ENCODE peak calls at places on chromosomes 11 and 22, in ten cellular contexts. N is KBM-7; C is activated CD4-positive, alpha-beta T cell treated with anti-CD3 and anti-CD28 coated beads for 1 hour; K is stimulated activated CD4-positive, alpha-beta T cell treated with anti-CD3 and anti-CD28 coated beads, Interleukin-1b, Interleukin-23, amount 100 ng/mL, for 48 hours; A is NCI-H1417; G is stimulated activated CD8-positive, alpha-beta memory T cell treated with anti-CD3 and anti-CD28 coated beads, Interleukin-15, amount 100 ng/mL, for 1 hour; D is HS-5; M is iris pigment epithelial cell; P is mammary epithelial cell; O is IMR-90. T is an unnamed sample.

GRCh38 chr11:72856065-72856464 is 41.9 kb downstream of the ATG16L2 start:
- DNase-seq in G (no peak), K (no peak), C (no peak), P (no peak), M (no peak), N (no peak), A (peak), O (no peak), D (no peak), T (no peak)

GRCh38 chr11:95108671-95109551 is 19.3 kb downstream of the ENDOD1 start:
- DNase-seq in D (no peak), O (peak), P (no peak), A (no peak), G (no peak), K (no peak), N (no peak), M (peak), C (no peak), T (peak)

GRCh38 chr11:110951609-110952008 is 239.4 kb upstream of the ARHGAP20 start:
- DNase-seq in A (no peak), P (no peak), O (no peak), N (no peak), M (no peak), K (no peak), D (no peak), C (no peak), G (no peak), T (no peak)

GRCh38 chr22:48302657-48303359 is 1524.9 kb downstream of the BRD1 start:
- DNase-seq in D (no peak), A (no peak), G (no peak), O (no peak), N (no peak), C (no peak), M (no peak), K (no peak), P (no peak), T (no peak)

GRCh38 chr22:42820075-42820763 is 36.9 kb downstream of the ARFGAP3 start:
- DNase-seq in P (peak), G (no peak), A (peak), O (peak), N (peak), M (peak), K (no peak), C (no peak), D (peak), T (peak)

GRCh38 chr22:45469573-45470383 is 32.9 kb upstream of the FBLN1 start:
- DNase-seq in O (no peak), A (peak), G (no peak), N (peak), C (no peak), P (peak), M (peak), D (no peak), K (no peak), T (no peak)

GRCh38 chr11:121711900-121712424 is 259.2 kb upstream of the SORL1-AS1 start:
- DNase-seq in O (peak), P (no peak), D (no peak), A (peak), N (no peak), K (no peak), C (no peak), G (no peak), M (no peak), T (peak)

GRCh38 chr22:36350751-36351594 is 36.8 kb downstream of the MYH9 start:
- DNase-seq in N (no peak), G (no peak), K (no peak), M (peak), P (peak), D (no peak), A (no peak), C (no peak), O (peak), T (no peak)

GRCh38 chr11:47987310-47987709 is 7.0 kb downstream of the PTPRJ start:
- DNase-seq in O (no peak), P (no peak), N (no peak), G (no peak), D (no peak), M (no peak), A (no peak), C (no peak), K (no peak), T (no peak)

GRCh38 chr22:43408009-43408408 is 3.8 kb upstream of the MPPED1 start:
- DNase-seq in P (no peak), C (no peak), G (no peak), N (no peak), K (no peak), O (no peak), M (no peak), A (no peak), D (no peak), T (no peak)

GRCh38 chr11:133964946-133965632 is 8.3 kb upstream of the IGSF9B start:
- DNase-seq in M (peak), A (no peak), D (no peak), N (no peak), P (peak), C (no peak), K (no peak), G (no peak), O (no peak), T (no peak)

GRCh38 chr11:124174001-124174400 is 9.1 kb upstream of the OR10D3 start:
- DNase-seq in D (peak), P (peak), K (no peak), G (no peak), A (peak), O (peak), N (no peak), M (peak), C (no peak), T (peak)

GRCh38 chr22:36156515-36157419 is 3.8 kb downstream of the APOL3 start:
- DNase-seq in A (no peak), K (peak), M (peak), O (peak), C (peak), G (peak), D (peak), N (peak), P (peak), T (peak)

GRCh38 chr11:9604134-9604533 is 30.7 kb downstream of the WEE1 start:
- DNase-seq in G (no peak), P (no peak), K (no peak), M (peak), O (peak), C (no peak), N (no peak), D (no peak), A (no peak), T (no peak)

GRCh38 chr22:41052661-41053490 is 39.5 kb upstream of the EP300 start:
- DNase-seq in O (peak), C (no peak), K (no peak), A (no peak), P (peak), N (no peak), D (peak), G (no peak), M (peak), T (peak)

GRCh38 chr11:120182790-120183491 is 27.9 kb upstream of the OAF start:
- DNase-seq in N (peak), P (no peak), M (no peak), C (no peak), A (peak), O (no peak), D (no peak), K (no peak), G (no peak), T (no peak)

T was measured in brain microvascular endothelial cell.